ENCODE peak calls at places on chromosomes 7 and 10, in seven cellular contexts. S is endothelial cell of umbilical vein; G is CD4-positive, CD25-positive, alpha-beta regulatory T cell; P is psoas muscle; C is right cardiac atrium; U is effector memory CD4-positive, alpha-beta T cell; T is SK-N-SH. L is an unnamed sample.

GRCh38 chr7:43385309-43385680 is 197.6 kb upstream of the STK17A start:
- DNase-seq in S (no peak), G (no peak), P (no peak), C (no peak), U (no peak), T (no peak), L (no peak)

GRCh38 chr10:110273474-110273873 is 31.2 kb downstream of the SMNDC1 start:
- DNase-seq in S (no peak), G (no peak), P (peak; percentile 63), C (peak; percentile 75), U (peak; percentile 6), T (no peak), L (peak; percentile 30)

GRCh38 chr7:134021861-134022260 is 105.3 kb upstream of the LRGUK start:
- DNase-seq in S (no peak), G (no peak), P (no peak), C (no peak), U (no peak), T (no peak), L (no peak)

GRCh38 chr7:128201690-128202085 is 39.4 kb upstream of the LEP start:
- DNase-seq in S (no peak), G (no peak), P (no peak), C (no peak), U (no peak), T (peak; percentile 42), L (no peak)

GRCh38 chr7:150927954-150928340 is 50.2 kb downstream of the KCNH2 start:
- DNase-seq in S (no peak), G (no peak), P (no peak), C (no peak), U (no peak), T (no peak), L (no peak)

GRCh38 chr7:1610678-1611302 is 41.0 kb upstream of the PSMG3 start:
- DNase-seq in S (no peak), G (no peak), P (no peak), C (no peak), U (no peak), T (peak; percentile 38), L (no peak)

GRCh38 chr10:120460776-120461175 is 3.7 kb downstream of the PLPP4 start:
- DNase-seq in S (peak; percentile 91), G (no peak), P (no peak), C (no peak), U (no peak), T (no peak), L (no peak)

GRCh38 chr10:22570733-22571430 is 143.5 kb downstream of the PIP4K2A start:
- DNase-seq in S (no peak), G (peak; percentile 57), P (no peak), C (no peak), U (no peak), T (no peak), L (no peak)

GRCh38 chr10:29783211-29783947 is 148.6 kb upstream of the SVIL start:
- DNase-seq in S (peak; percentile 54), G (no peak), P (peak; percentile 64), C (no peak), U (no peak), T (no peak), L (no peak)

GRCh38 chr7:31782411-31782991 is 95.5 kb downstream of the PPP1R17 start:
- DNase-seq in S (peak; percentile 69), G (no peak), P (no peak), C (no peak), U (no peak), T (peak; percentile 65), L (no peak)

GRCh38 chr10:6204063-6204340 is 1.3 kb downstream of the PFKFB3 start:
- DNase-seq in S (no peak), G (peak; percentile 45), P (no peak), C (peak; percentile 52), U (peak; percentile 19), T (peak; percentile 76), L (no peak)

GRCh38 chr7:83519240-83519639 is 129.7 kb downstream of the SEMA3E start:
- DNase-seq in S (no peak), G (no peak), P (no peak), C (no peak), U (no peak), T (no peak), L (no peak)

GRCh38 chr10:123408660-123409059 is 254.5 kb downstream of the BUB3 start:
- DNase-seq in S (no peak), G (no peak), P (no peak), C (no peak), U (no peak), T (no peak), L (no peak)

GRCh38 chr7:64945776-64946175 is 42.7 kb downstream of the ZNF273 start:
- DNase-seq in S (no peak), G (no peak), P (no peak), C (no peak), U (no peak), T (no peak), L (no peak)

GRCh38 chr7:38506756-38507155 is 124.4 kb downstream of the AMPH start:
- DNase-seq in S (no peak), G (no peak), P (no peak), C (no peak), U (no peak), T (no peak), L (no peak)

GRCh38 chr7:103037476-103037822 is 37.1 kb downstream of the FBXL13 start:
- DNase-seq in S (no peak), G (no peak), P (no peak), C (no peak), U (no peak), T (no peak), L (no peak)

GRCh38 chr7:40944981-40945585 is 757.8 kb downstream of the INHBA start:
- DNase-seq in S (no peak), G (no peak), P (no peak), C (no peak), U (no peak), T (no peak), L (no peak)

GRCh38 chr7:123727071-123727837 is 21.5 kb downstream of the WASL start:
- DNase-seq in S (peak; percentile 79), G (no peak), P (no peak), C (no peak), U (no peak), T (no peak), L (no peak)

GRCh38 chr7:11153694-11154093 is 180.0 kb downstream of the PHF14 start:
- DNase-seq in S (no peak), G (no peak), P (no peak), C (no peak), U (no peak), T (no peak), L (no peak)

GRCh38 chr10:77857272-77857671 is 69.3 kb downstream of the DLG5 start:
- DNase-seq in S (no peak), G (no peak), P (no peak), C (peak; percentile 57), U (no peak), T (no peak), L (no peak)

GRCh38 chr10:97517096-97517750 is 18.5 kb downstream of the UBTD1 start:
- DNase-seq in S (no peak), G (no peak), P (no peak), C (no peak), U (no peak), T (no peak), L (no peak)

GRCh38 chr7:83648464-83649241 is at the start of gene SEMA3E:
- DNase-seq in S (peak; percentile 36), G (no peak), P (no peak), C (no peak), U (no peak), T (no peak), L (no peak)

GRCh38 chr10:95403690-95404459 is 113.1 kb upstream of the PDLIM1 start:
- DNase-seq in S (no peak), G (no peak), P (no peak), C (peak; percentile 49), U (no peak), T (no peak), L (no peak)

GRCh38 chr7:137874390-137874789 is 27.6 kb upstream of the DGKI start:
- DNase-seq in S (peak; percentile 43), G (no peak), P (no peak), C (no peak), U (no peak), T (peak; percentile 57), L (no peak)

GRCh38 chr10:6292741-6293151 is 90.0 kb downstream of the PFKFB3 start:
- DNase-seq in S (no peak), G (no peak), P (no peak), C (no peak), U (no peak), T (no peak), L (no peak)

DNA sequence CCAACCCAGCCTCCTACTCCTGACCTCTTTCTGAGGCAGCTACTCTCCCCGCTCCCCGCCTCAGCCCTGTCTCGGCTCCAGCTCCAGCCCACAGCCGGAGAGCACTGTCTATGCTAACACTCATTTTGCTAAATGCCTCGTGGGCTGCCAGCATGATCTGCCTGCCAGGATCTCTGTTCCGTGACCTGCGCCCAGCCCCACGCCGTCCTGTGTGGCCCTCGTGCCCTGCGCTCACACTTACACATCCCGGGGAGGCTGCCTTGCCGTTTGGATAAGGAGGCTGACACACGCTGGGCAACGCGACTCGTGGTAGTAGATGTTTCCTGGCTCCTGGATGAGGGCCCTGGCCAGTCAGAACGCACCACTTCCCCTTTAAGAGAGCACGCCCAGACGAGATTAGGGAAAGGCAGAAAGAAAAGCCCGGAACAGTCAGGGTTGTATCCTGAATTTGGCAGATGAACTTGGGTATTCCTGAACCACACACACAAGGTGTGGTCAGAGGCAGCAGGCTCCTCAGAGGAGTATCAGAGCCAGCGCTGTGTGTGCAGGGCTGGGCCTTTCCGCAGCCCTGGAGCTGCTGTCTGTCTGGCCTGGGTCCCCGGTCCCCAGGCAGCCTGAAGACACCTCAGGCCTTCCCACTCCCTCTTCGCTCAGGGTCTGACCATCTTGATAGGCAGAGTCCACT is 97.7 kb upstream of the EFCAB10 start:
- DNase-seq in S (peak; percentile 69), G (no peak), P (peak; percentile 80), C (peak; percentile 89), U (no peak), T (no peak), L (peak; percentile 64)
- H3K4me1 ChIP-seq in S (peaks cover 17% of the 10 kb centered on the region), G (peaks cover 59% of the 10 kb centered on the region), P (peaks cover 42% of the 10 kb centered on the region), C (peaks cover 6% of the 10 kb centered on the region), U (peaks cover 48% of the 10 kb centered on the region), T (peaks cover 24% of the 10 kb centered on the region), L (peaks cover 4% of the 10 kb centered on the region)

GRCh38 chr7:55127622-55128081 is 108.8 kb downstream of the EGFR start:
- DNase-seq in S (peak; percentile 97), G (no peak), P (no peak), C (peak; percentile 54), U (no peak), T (peak; percentile 41), L (no peak)
- H3K27ac ChIP-seq in S (no peak overlapping the region), G (no peak overlapping the region), P (peak overlapping the region; percentile 97), C (peak overlapping the region; percentile 96), U (no peak overlapping the region), T (peak overlapping the region; percentile 90), L (peak overlapping the region; percentile 96)

GRCh38 chr7:6700793-6701192 is 6.0 kb downstream of the ZNF12 start:
- DNase-seq in S (no peak), G (no peak), P (no peak), C (no peak), U (no peak), T (no peak), L (no peak)
- H3K9me3 ChIP-seq in S (no peaks in the 10 kb centered on the region), G (peaks cover 45% of the 10 kb centered on the region), P (peaks cover 35% of the 10 kb centered on the region), C (peaks cover 13% of the 10 kb centered on the region), U (peaks cover 13% of the 10 kb centered on the region), T (peaks cover 28% of the 10 kb centered on the region), L (peaks cover 35% of the 10 kb centered on the region)

DNA sequence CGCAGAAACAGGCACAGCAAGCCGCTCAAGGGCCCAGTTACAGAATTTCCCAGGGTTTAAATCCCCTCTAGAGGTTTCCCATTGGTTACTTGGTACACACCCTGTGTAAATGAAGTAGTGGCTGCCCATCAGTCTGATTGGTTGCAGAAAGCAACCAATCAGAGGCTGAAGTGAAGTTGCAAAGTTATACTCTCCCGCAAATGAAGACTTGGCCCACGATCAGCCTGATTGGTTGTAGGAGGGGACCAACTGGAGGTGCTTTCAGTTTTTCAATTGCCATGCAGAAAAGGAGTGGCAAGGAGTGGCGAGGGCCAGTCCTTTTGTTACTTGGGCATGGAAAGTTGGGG is 909.2 kb upstream of the AUTS2 start:
- DNase-seq in S (no peak), G (no peak), P (no peak), C (no peak), U (no peak), T (no peak), L (no peak)
- H3K4me1 ChIP-seq in S (no peaks in the 10 kb centered on the region), G (no peaks in the 10 kb centered on the region), P (no peaks in the 10 kb centered on the region), C (no peaks in the 10 kb centered on the region), U (no peaks in the 10 kb centered on the region), T (no peaks in the 10 kb centered on the region), L (no peaks in the 10 kb centered on the region)

L was measured in thoracic aorta.